ENCODE peak calls at places on chromosomes 16 and 17, in seven cellular contexts. K, C, G, V, A, Y and N are unnamed samples.

GRCh38 chr17:15261818-15262290 is 3.3 kb downstream of the PMP22 start:
- DNase-seq in K (no peak), C (no peak), G (peak), V (no peak), A (no peak), Y (no peak), N (peak)

GRCh38 chr17:353213-353837 is 718 bp upstream of the RPH3AL start:
- DNase-seq in K (peak), C (peak), G (no peak), V (no peak), A (no peak), Y (no peak), N (no peak)

GRCh38 chr17:65268832-65269231 is 131.7 kb downstream of the RGS9 start:
- DNase-seq in K (no peak), C (no peak), G (no peak), V (peak), A (no peak), Y (no peak), N (no peak)

GRCh38 chr16:29154676-29155121 is 169.8 kb downstream of the LAT start:
- DNase-seq in K (no peak), C (no peak), G (no peak), V (peak), A (no peak), Y (no peak), N (no peak)

GRCh38 chr17:10275418-10275817 is 77.0 kb upstream of the GAS7 start:
- DNase-seq in K (no peak), C (no peak), G (no peak), V (no peak), A (no peak), Y (no peak), N (no peak)

GRCh38 chr17:14704121-14704520 is 403.2 kb downstream of the HS3ST3B1 start:
- DNase-seq in K (no peak), C (no peak), G (no peak), V (no peak), A (no peak), Y (no peak), N (no peak)

GRCh38 chr17:21252875-21253645 is at the start of gene NATD1:
- DNase-seq in K (peak), C (peak), G (peak), V (peak), A (peak), Y (peak), N (peak)

GRCh38 chr16:25217119-25217511 is 368 bp downstream of the AQP8 start:
- DNase-seq in K (no peak), C (no peak), G (no peak), V (no peak), A (no peak), Y (no peak), N (no peak)

GRCh38 chr16:29318037-29318436 is 88.5 kb downstream of the NPIPB11 start:
- DNase-seq in K (no peak), C (no peak), G (no peak), V (no peak), A (no peak), Y (no peak), N (no peak)

GRCh38 chr16:31141489-31142108 is 6.1 kb upstream of the PRSS8 start:
- DNase-seq in K (no peak), C (no peak), G (no peak), V (peak), A (no peak), Y (peak), N (peak)

GRCh38 chr16:20807822-20808207 is 1.5 kb downstream of the REXO5 start:
- DNase-seq in K (no peak), C (no peak), G (no peak), V (no peak), A (no peak), Y (no peak), N (no peak)

GRCh38 chr17:13735861-13736260 is 134.1 kb upstream of the HS3ST3A1 start:
- DNase-seq in K (no peak), C (no peak), G (no peak), V (no peak), A (no peak), Y (no peak), N (no peak)

GRCh38 chr16:78288915-78289314 is 189.5 kb downstream of the WWOX start:
- DNase-seq in K (no peak), C (no peak), G (no peak), V (no peak), A (no peak), Y (no peak), N (no peak)